ENCODE peak calls at places on chromosomes 16 and 17, in four cellular contexts. P is mesendoderm, H is H9, L is IMR-90. F is an unnamed sample.
A peak's percentile ranks its signal among the peaks of the same experiment; 100 is the strongest.

GRCh38 chr16:19555938-19556778 is 655 bp downstream of the VPS35L start:
- DNase-seq in P (peak; percentile 98), H (peak; percentile 95), L (peak; percentile 26), F (peak; percentile 90)

GRCh38 chr16:49978569-49979326 is 46.3 kb upstream of the CNEP1R1 start:
- DNase-seq in P (no peak), H (no peak), L (no peak), F (no peak)

GRCh38 chr16:24993722-24994686 is 21.2 kb downstream of the ARHGAP17 start:
- DNase-seq in P (peak; percentile 24), H (no peak), L (peak; percentile 96), F (peak; percentile 93)

GRCh38 chr17:54261465-54261864 is 438.7 kb downstream of the KIF2B start:
- DNase-seq in P (peak; percentile 34), H (no peak), L (no peak), F (no peak)

GRCh38 chr17:28956861-28957260 is 5.5 kb upstream of the PHF12 start:
- DNase-seq in P (no peak), H (no peak), L (no peak), F (no peak)

GRCh38 chr16:67391424-67392300 is 1.6 kb downstream of the TPPP3 start:
- DNase-seq in P (peak; percentile 33), H (no peak), L (no peak), F (peak; percentile 18)

GRCh38 chr17:28481081-28481571 is 7.7 kb downstream of the SLC13A2 start:
- DNase-seq in P (no peak), H (no peak), L (no peak), F (no peak)

GRCh38 chr16:55393976-55394375 is 70.0 kb downstream of the IRX6 start:
- DNase-seq in P (no peak), H (no peak), L (no peak), F (no peak)

GRCh38 chr17:75518201-75518600 is 1.9 kb downstream of the TSEN54 start:
- DNase-seq in P (no peak), H (no peak), L (no peak), F (no peak)

GRCh38 chr17:57485566-57485865 is 229.2 kb downstream of the MSI2 start:
- DNase-seq in P (no peak), H (no peak), L (no peak), F (no peak)

GRCh38 chr17:15213381-15214087 is 51.6 kb downstream of the PMP22 start:
- DNase-seq in P (peak; percentile 60), H (no peak), L (peak; percentile 16), F (peak; percentile 37)

GRCh38 chr16:83253526-83253925 is 554.3 kb upstream of the HSBP1 start:
- DNase-seq in P (no peak), H (no peak), L (no peak), F (no peak)

GRCh38 chr16:14489460-14489859 is 140.6 kb downstream of the PARN start:
- DNase-seq in P (peak; percentile 85), H (peak; percentile 51), L (peak; percentile 15), F (peak; percentile 61)

GRCh38 chr16:67386861-67387455 is 6.3 kb downstream of the TPPP3 start:
- DNase-seq in P (no peak), H (no peak), L (no peak), F (no peak)

GRCh38 chr16:5412721-5413120 is 315.1 kb upstream of the EEF2KMT start:
- DNase-seq in P (peak; percentile 35), H (peak; percentile 66), L (no peak), F (no peak)

GRCh38 chr17:17300624-17301568 is 2.3 kb upstream of the NT5M start:
- DNase-seq in P (peak; percentile 98), H (peak; percentile 99), L (peak; percentile 51), F (peak; percentile 72)

GRCh38 chr16:12177643-12178042 is 201.1 kb downstream of the SNX29 start:
- DNase-seq in P (no peak), H (no peak), L (no peak), F (no peak)

GRCh38 chr17:17693253-17693954 is 12.1 kb downstream of the RAI1 start:
- DNase-seq in P (peak; percentile 82), H (peak; percentile 73), L (no peak), F (peak; percentile 62)

GRCh38 chr16:25052530-25052929 is 37.4 kb upstream of the ARHGAP17 start:
- DNase-seq in P (no peak), H (no peak), L (no peak), F (no peak)

GRCh38 chr17:12528036-12528435 is 137.7 kb upstream of the MYOCD start:
- DNase-seq in P (no peak), H (no peak), L (no peak), F (no peak)

GRCh38 chr16:85169333-85170065 is 57.2 kb upstream of the CIBAR2 start:
- DNase-seq in P (peak; percentile 44), H (no peak), L (no peak), F (no peak)

GRCh38 chr16:54366943-54367342 is 80.4 kb upstream of the IRX3 start:
- DNase-seq in P (no peak), H (no peak), L (no peak), F (no peak)
- H3K4me1 ChIP-seq in P (peaks cover 5% of the 10 kb centered on the region), H (no peaks in the 10 kb centered on the region), L (no peaks in the 10 kb centered on the region), F (peaks cover 4% of the 10 kb centered on the region)

GRCh38 chr17:68600123-68600880 is 865 bp downstream of the FAM20A start:
- DNase-seq in P (peak; percentile 74), H (peak; percentile 88), L (no peak), F (peak; percentile 14)
- H2BK15ac ChIP-seq in P (no peak overlapping the region), H (no peak overlapping the region), L (no peak overlapping the region), F (peak overlapping the region; percentile 7)

DNA sequence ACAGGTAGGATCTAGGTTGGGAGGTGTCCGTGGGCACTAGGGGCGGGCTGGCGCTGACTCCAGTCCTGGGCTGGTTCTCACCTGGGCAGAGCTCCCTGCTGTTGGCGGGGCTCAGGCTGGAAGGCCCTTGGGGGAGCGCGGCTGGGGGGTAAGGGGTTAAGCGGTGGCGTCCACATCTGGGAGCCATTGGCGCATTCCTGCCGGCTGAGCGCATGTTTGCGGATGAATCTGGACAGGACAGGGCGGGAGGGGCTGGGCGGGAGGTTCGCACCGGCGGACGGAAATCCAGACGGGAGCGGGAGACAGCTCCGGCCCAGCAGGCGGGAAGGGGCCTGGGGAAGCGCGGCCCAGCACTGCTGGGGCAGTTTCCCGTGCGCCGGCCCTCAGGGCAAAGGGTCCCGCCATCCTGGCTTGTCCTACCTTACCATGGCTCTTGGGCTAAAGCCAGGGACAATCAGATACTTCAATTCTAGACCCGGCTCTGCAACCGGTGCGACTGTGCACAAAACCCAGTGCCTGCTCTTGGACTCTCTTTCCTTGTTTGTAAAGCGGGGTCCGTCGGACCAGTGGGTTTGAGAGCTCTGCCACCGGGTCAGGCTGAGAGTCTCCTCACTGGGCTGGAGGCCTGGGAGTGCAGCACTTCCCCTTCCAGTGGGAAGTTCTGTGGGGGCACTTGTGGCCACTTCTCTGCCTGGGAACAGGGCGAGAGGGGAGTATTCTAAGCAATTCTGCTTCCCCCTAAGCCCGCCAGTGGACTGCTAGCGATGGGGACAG is 7.8 kb downstream of the RARA start:
- DNase-seq in P (peak; percentile 85), H (peak; percentile 79), L (peak; percentile 75), F (peak; percentile 86)
- H3K27me3 ChIP-seq in P (no peaks in the 10 kb centered on the region), H (peaks cover 5% of the 10 kb centered on the region), L (no peaks in the 10 kb centered on the region), F (no peaks in the 10 kb centered on the region)

GRCh38 chr16:3195975-3196374 is 8.0 kb downstream of the OR1F1 start:
- DNase-seq in P (peak; percentile 35), H (no peak), L (no peak), F (no peak)

GRCh38 chr16:3194792-3195191 is 6.8 kb downstream of the OR1F1 start:
- DNase-seq in P (no peak), H (no peak), L (no peak), F (no peak)

GRCh38 chr16:3192476-3193019 is 4.5 kb downstream of the OR1F1 start:
- DNase-seq in P (peak; percentile 21), H (no peak), L (no peak), F (no peak)

GRCh38 chr16:3190949-3191353 is 2.9 kb downstream of the OR1F1 start:
- DNase-seq in P (peak; percentile 41), H (no peak), L (no peak), F (no peak)

DNA sequence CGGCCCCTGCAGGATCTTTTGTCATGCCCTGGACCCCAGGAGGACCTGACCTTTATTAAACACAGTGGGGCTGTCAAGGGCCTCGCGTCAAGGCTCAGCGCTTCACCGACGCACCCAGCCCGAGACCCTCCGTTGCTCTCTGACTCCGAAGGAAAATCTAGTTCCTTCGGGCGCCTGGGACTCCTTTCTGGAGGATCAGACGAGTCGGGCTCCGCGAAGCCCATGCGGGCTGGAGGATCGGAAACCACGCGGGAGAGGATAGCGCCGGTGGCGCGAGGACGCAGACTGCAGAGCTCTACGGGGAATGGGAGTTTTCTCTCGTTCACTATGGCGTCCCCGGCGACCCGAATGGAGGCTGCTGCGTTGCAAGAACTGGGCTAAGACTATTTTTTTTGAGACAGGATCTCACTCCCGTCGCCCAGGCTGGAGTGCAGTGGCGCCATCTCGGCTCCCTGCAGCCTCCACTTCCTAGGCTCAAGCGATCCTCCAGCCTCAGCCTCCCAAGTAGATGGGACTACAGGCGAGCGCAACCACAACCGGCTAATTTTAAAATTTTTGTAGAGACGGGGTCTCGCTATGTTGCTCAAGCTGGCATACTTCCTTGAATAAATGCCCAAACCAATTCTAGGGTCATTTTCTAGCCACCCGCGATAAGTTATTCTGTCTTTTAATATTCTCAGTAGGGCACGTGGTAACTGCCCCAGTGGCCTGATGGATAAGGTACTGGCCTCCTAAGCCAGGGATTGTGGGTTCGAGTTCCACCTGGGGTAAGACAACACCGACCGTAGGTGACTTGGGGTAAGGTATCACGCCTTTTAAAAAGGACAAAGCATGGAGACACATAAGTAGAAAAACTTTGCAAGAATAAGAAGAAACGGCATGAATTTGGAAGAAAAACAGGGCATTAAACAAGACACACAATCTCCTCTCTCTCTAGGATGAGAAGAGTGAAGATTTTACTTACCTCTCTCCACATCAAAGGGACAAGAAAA is 5.5 kb downstream of the OR1F1 start:
- DNase-seq in P (peak; percentile 40), H (no peak), L (no peak), F (no peak)
- H3K4me1 ChIP-seq in P (no peaks in the 10 kb centered on the region), H (no peaks in the 10 kb centered on the region), L (peaks cover 2% of the 10 kb centered on the region), F (peaks cover 21% of the 10 kb centered on the region)

DNA sequence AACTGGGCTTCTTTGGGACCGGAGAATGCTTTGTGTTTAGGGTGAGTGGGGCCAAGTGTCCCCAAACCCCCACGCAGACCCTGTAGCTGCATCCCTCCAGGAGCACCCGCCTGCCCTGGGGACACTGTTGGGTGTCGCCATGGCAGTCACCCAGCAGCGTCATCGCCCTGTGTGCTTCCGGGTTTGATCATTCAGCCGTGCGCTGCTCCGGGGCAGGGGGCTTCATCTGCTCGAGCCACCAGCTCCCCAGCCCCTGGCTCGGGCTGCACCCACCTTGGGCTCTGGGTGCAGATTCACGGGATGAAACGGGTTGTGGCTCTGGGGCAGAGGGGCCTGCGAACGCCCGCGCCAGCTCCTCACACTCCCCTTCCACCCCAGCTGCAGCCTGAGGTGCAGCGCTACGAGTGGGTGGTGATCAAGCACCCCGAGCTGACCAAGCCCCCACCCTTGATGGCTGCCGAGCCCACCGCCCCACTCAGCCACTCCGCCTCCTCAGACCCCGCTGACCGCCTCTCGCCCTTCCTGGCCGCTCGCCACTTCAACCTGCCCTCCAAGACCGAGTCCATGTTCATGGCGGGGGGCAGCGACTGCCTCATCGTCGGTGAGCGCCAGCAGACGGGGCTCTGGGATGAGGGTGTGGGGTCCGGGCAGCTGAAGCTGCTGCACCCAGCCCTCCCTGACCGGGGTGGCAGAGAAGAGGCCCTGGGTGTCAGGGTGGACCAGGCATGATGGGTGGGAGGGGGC is 13.7 kb upstream of the ATP6V0C start:
- DNase-seq in P (no peak), H (no peak), L (no peak), F (no peak)
- H2BK15ac ChIP-seq in P (no peak overlapping the region), H (no peak overlapping the region), L (no peak overlapping the region), F (no peak overlapping the region)

GRCh38 chr17:79188048-79188447 is 113.4 kb downstream of the ENGASE start:
- DNase-seq in P (peak; percentile 64), H (peak; percentile 88), L (no peak), F (no peak)
- H3K27me3 ChIP-seq in P (no peaks in the 10 kb centered on the region), H (no peaks in the 10 kb centered on the region), L (peaks cover 46% of the 10 kb centered on the region), F (peaks cover 97% of the 10 kb centered on the region)